ENCODE peak calls at places on chromosomes 5 and 9, in four cellular contexts. R is H1, X is breast epithelium, B is stomach. Y is an unnamed sample.

GRCh38 chr5:142106061-142106460 is 2.5 kb upstream of the NDFIP1 start:
- DNase-seq in R (no peak), X (no peak), B (no peak), Y (no peak)

GRCh38 chr5:156515799-156516198 is 188.8 kb downstream of the SGCD start:
- DNase-seq in R (no peak), X (no peak), B (no peak), Y (no peak)

GRCh38 chr5:58794875-58795274 is 212.0 kb downstream of the RAB3C start:
- DNase-seq in R (no peak), X (no peak), B (no peak), Y (no peak)

GRCh38 chr5:144468542-144468941 is 297.9 kb downstream of the KCTD16 start:
- DNase-seq in R (no peak), X (no peak), B (no peak), Y (no peak)

GRCh38 chr5:67092447-67093023 is 104.1 kb downstream of the CD180 start:
- DNase-seq in R (no peak), X (no peak), B (no peak), Y (no peak)

GRCh38 chr9:124780060-124780756 is 3.3 kb downstream of the OLFML2A start:
- DNase-seq in R (peak), X (no peak), B (peak), Y (no peak)

GRCh38 chr5:172999351-172999973 is 15.9 kb downstream of the ATP6V0E1 start:
- DNase-seq in R (no peak), X (no peak), B (no peak), Y (no peak)

GRCh38 chr5:163661358-163661757 is 155.9 kb downstream of the MAT2B start:
- DNase-seq in R (no peak), X (no peak), B (no peak), Y (no peak)

GRCh38 chr5:126402591-126402990 is 20.6 kb upstream of the GRAMD2B start:
- DNase-seq in R (no peak), X (no peak), B (no peak), Y (no peak)

GRCh38 chr5:150848271-150848670 is 1.9 kb downstream of the IRGM start:
- DNase-seq in R (no peak), X (no peak), B (no peak), Y (no peak)

GRCh38 chr5:159640376-159640775 is 275.9 kb upstream of the ADRA1B start:
- DNase-seq in R (no peak), X (no peak), B (no peak), Y (no peak)

GRCh38 chr5:143922718-143923117 is 110.8 kb downstream of the HMHB1 start:
- DNase-seq in R (no peak), X (no peak), B (no peak), Y (no peak)

GRCh38 chr5:135139397-135140134 is 105.5 kb upstream of the PITX1 start:
- DNase-seq in R (no peak), X (no peak), B (no peak), Y (no peak)

GRCh38 chr5:168234133-168234532 is 57.3 kb upstream of the WWC1 start:
- DNase-seq in R (no peak), X (no peak), B (no peak), Y (no peak)

DNA sequence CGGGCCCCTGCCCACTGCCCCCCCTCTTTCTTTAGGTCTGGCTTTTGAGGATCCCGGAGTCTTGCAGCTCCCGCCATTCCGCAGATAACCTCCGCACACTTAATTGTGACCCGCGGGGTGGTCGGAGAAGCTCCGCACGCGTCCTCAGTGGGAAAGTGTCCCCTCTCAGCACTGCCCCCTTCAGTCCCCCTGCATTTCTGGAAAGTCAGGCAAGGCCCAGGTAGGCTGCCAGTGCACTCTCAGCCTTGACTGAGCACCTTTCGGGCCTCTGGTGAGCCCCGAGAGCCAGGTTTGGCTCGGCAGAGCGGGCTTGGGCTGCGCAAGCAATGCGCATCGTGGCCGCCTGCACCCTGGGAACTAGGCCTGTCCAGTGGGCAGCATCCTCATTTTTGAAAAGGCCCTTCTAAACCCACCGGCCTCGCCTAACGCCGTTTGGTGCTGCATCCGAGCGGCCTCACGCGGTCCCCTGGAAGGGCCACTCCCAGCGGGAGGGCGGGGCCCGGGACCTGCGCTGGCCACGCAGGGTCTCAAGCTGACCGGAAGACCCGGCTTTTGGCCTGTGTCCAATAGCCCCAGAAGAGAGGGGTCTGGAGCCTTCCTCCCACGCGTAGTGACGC is 6.7 kb upstream of the DMRT3 start:
- DNase-seq in R (peak), X (no peak), B (no peak), Y (no peak)
- TF ChIP-seq CTCF in R (peak), X (no peak), B (no peak), Y (no peak)

GRCh38 chr5:74801197-74801596 is 34.1 kb downstream of the NSA2 start:
- DNase-seq in R (no peak), X (no peak), B (no peak), Y (no peak)
- TF ChIP-seq POLR2AphosphoS5 in R (no peak), X (no peak), B (no peak), Y (no peak)

GRCh38 chr5:14242871-14243383 is 99.8 kb downstream of the TRIO start:
- DNase-seq in R (no peak), X (no peak), B (no peak), Y (no peak)

GRCh38 chr5:14244721-14245518 is 101.8 kb downstream of the TRIO start:
- DNase-seq in R (no peak), X (no peak), B (no peak), Y (no peak)

GRCh38 chr5:14240366-14240765 is 97.2 kb downstream of the TRIO start:
- DNase-seq in R (no peak), X (no peak), B (no peak), Y (no peak)

GRCh38 chr5:14243768-14244167 is 100.6 kb downstream of the TRIO start:
- DNase-seq in R (no peak), X (no peak), B (no peak), Y (no peak)

GRCh38 chr5:14242447-14242846 is 99.3 kb downstream of the TRIO start:
- DNase-seq in R (no peak), X (no peak), B (no peak), Y (no peak)
- TF ChIP-seq CTCF in R (peak), X (no peak), B (no peak), Y (peak)

GRCh38 chr9:5389109-5389732 is 48.5 kb downstream of the PLGRKT start:
- DNase-seq in R (no peak), X (no peak), B (no peak), Y (no peak)
- TF ChIP-seq POLR2AphosphoS5 in R (no peak), X (no peak), B (no peak), Y (no peak)

GRCh38 chr9:82903503-82903902 is 159.4 kb downstream of the RASEF start:
- DNase-seq in R (no peak), X (no peak), B (no peak), Y (no peak)
- TF ChIP-seq CTCF in R (peak), X (no peak), B (no peak), Y (no peak)

Y was measured in Panc1.